ENCODE peak calls at places on chromosomes 6 and 20, in seven cellular contexts. One of them, this sample, is unnamed.

GRCh38 chr6:145042559-145042958 is 692.8 kb downstream of the EPM2A start:
- DNase-seq in upper lobe of right lung: no peak
- DNase-seq in gastrocnemius medialis: no peak
- DNase-seq in body of pancreas: no peak
- DNase-seq in CD8-positive, alpha-beta memory T cell: no peak
- DNase-seq in Peyer's patch: no peak
- DNase-seq in heart right ventricle: no peak
- DNase-seq in this sample: no peak

GRCh38 chr6:6758915-6759654 is 170.6 kb downstream of the LY86 start:
- DNase-seq in upper lobe of right lung: peak; percentile 69
- DNase-seq in gastrocnemius medialis: no peak
- DNase-seq in body of pancreas: peak; percentile 79
- DNase-seq in CD8-positive, alpha-beta memory T cell: no peak
- DNase-seq in Peyer's patch: peak; percentile 67
- DNase-seq in heart right ventricle: no peak
- DNase-seq in this sample: no peak

GRCh38 chr6:21601341-21601740 is 7.8 kb downstream of the SOX4 start:
- DNase-seq in upper lobe of right lung: no peak
- DNase-seq in gastrocnemius medialis: no peak
- DNase-seq in body of pancreas: no peak
- DNase-seq in CD8-positive, alpha-beta memory T cell: no peak
- DNase-seq in Peyer's patch: no peak
- DNase-seq in heart right ventricle: no peak
- DNase-seq in this sample: no peak

GRCh38 chr20:50191566-50192363 is 1.1 kb downstream of the CEBPB start:
- DNase-seq in upper lobe of right lung: peak; percentile 80
- DNase-seq in gastrocnemius medialis: no peak
- DNase-seq in body of pancreas: peak; percentile 68
- DNase-seq in CD8-positive, alpha-beta memory T cell: peak; percentile 71
- DNase-seq in Peyer's patch: peak; percentile 31
- DNase-seq in heart right ventricle: peak; percentile 55
- DNase-seq in this sample: peak; percentile 53

GRCh38 chr6:119612871-119613515 is 263.4 kb upstream of the MAN1A1 start:
- DNase-seq in upper lobe of right lung: no peak
- DNase-seq in gastrocnemius medialis: no peak
- DNase-seq in body of pancreas: no peak
- DNase-seq in CD8-positive, alpha-beta memory T cell: no peak
- DNase-seq in Peyer's patch: no peak
- DNase-seq in heart right ventricle: no peak
- DNase-seq in this sample: no peak

GRCh38 chr6:32436995-32437836 is 2.5 kb upstream of the HLA-DRA start:
- DNase-seq in upper lobe of right lung: no peak
- DNase-seq in gastrocnemius medialis: no peak
- DNase-seq in body of pancreas: no peak
- DNase-seq in CD8-positive, alpha-beta memory T cell: no peak
- DNase-seq in Peyer's patch: no peak
- DNase-seq in heart right ventricle: no peak
- DNase-seq in this sample: no peak

GRCh38 chr6:149969635-149970034 is 5.9 kb downstream of the ULBP1 start:
- DNase-seq in upper lobe of right lung: no peak
- DNase-seq in gastrocnemius medialis: no peak
- DNase-seq in body of pancreas: no peak
- DNase-seq in CD8-positive, alpha-beta memory T cell: no peak
- DNase-seq in Peyer's patch: no peak
- DNase-seq in heart right ventricle: no peak
- DNase-seq in this sample: no peak

GRCh38 chr6:161631676-161632194 is 357.9 kb upstream of the AGPAT4 start:
- DNase-seq in upper lobe of right lung: no peak
- DNase-seq in gastrocnemius medialis: no peak
- DNase-seq in body of pancreas: no peak
- DNase-seq in CD8-positive, alpha-beta memory T cell: no peak
- DNase-seq in Peyer's patch: no peak
- DNase-seq in heart right ventricle: no peak
- DNase-seq in this sample: no peak

GRCh38 chr6:4607793-4608192 is 168.4 kb upstream of the CDYL start:
- DNase-seq in upper lobe of right lung: no peak
- DNase-seq in gastrocnemius medialis: no peak
- DNase-seq in body of pancreas: no peak
- DNase-seq in CD8-positive, alpha-beta memory T cell: no peak
- DNase-seq in Peyer's patch: no peak
- DNase-seq in heart right ventricle: no peak
- DNase-seq in this sample: no peak

GRCh38 chr6:2225422-2226392 is 19.7 kb downstream of the GMDS start:
- DNase-seq in upper lobe of right lung: no peak
- DNase-seq in gastrocnemius medialis: no peak
- DNase-seq in body of pancreas: peak; percentile 70
- DNase-seq in CD8-positive, alpha-beta memory T cell: no peak
- DNase-seq in Peyer's patch: no peak
- DNase-seq in heart right ventricle: no peak
- DNase-seq in this sample: no peak

GRCh38 chr6:98834060-98835031 is at the start of gene POU3F2:
- DNase-seq in upper lobe of right lung: peak; percentile 89
- DNase-seq in gastrocnemius medialis: no peak
- DNase-seq in body of pancreas: peak; percentile 77
- DNase-seq in CD8-positive, alpha-beta memory T cell: peak; percentile 43
- DNase-seq in Peyer's patch: peak; percentile 66
- DNase-seq in heart right ventricle: peak; percentile 63
- DNase-seq in this sample: no peak

GRCh38 chr6:98836962-98837944 is 2.9 kb downstream of the POU3F2 start:
- DNase-seq in upper lobe of right lung: no peak
- DNase-seq in gastrocnemius medialis: no peak
- DNase-seq in body of pancreas: no peak
- DNase-seq in CD8-positive, alpha-beta memory T cell: no peak
- DNase-seq in Peyer's patch: no peak
- DNase-seq in heart right ventricle: no peak
- DNase-seq in this sample: no peak

GRCh38 chr6:98838027-98838426 is 3.7 kb downstream of the POU3F2 start:
- DNase-seq in upper lobe of right lung: no peak
- DNase-seq in gastrocnemius medialis: no peak
- DNase-seq in body of pancreas: no peak
- DNase-seq in CD8-positive, alpha-beta memory T cell: no peak
- DNase-seq in Peyer's patch: no peak
- DNase-seq in heart right ventricle: no peak
- DNase-seq in this sample: no peak

GRCh38 chr6:98835149-98836024 is 1.0 kb downstream of the POU3F2 start:
- DNase-seq in upper lobe of right lung: no peak
- DNase-seq in gastrocnemius medialis: no peak
- DNase-seq in body of pancreas: no peak
- DNase-seq in CD8-positive, alpha-beta memory T cell: no peak
- DNase-seq in Peyer's patch: no peak
- DNase-seq in heart right ventricle: peak; percentile 11
- DNase-seq in this sample: no peak

DNA sequence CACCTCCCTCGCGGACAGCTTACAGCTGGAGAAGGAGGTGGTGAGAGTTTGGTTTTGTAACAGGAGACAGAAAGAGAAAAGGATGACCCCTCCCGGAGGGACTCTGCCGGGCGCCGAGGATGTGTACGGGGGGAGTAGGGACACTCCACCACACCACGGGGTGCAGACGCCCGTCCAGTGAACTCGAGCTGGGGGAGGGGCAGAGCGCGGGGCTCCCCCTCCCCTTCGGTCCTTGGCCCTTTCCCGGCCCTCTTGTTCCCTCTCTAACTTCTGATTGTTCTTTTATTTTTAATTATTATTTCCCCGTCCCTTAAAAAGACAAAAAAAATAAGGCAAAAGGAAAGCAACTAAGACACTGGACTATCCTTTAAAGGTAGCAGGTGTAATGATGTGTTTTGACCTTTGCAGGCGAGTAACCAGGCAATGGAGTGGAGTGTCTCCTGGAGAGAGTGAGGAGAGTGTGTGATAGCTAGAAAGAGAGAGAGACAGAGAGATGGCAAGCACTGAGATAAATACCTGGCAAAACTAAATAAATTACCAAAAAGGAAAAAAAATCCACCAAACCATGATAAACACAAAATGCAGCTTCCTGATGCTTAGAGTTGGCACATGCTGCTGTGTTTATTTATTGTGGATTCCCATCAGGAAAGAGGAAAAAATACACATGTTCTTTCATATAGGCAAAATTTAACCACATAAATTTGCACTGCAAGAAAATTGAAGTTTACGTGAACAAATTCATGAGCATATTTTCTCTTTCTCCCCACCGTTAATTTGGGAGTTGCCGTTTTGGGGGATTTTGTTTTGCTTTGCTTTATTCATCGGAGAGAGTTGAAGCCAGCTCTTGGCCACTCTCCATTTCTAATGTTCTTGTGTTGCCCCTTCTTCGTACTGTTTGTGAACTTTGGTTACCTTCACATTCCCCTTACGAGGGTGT is 1.9 kb downstream of the POU3F2 start:
- DNase-seq in upper lobe of right lung: no peak
- DNase-seq in gastrocnemius medialis: no peak
- DNase-seq in body of pancreas: no peak
- DNase-seq in CD8-positive, alpha-beta memory T cell: no peak
- DNase-seq in Peyer's patch: no peak
- DNase-seq in heart right ventricle: no peak
- DNase-seq in this sample: no peak
- H3K4me3 ChIP-seq in upper lobe of right lung: peak overlapping the region; percentile 17
- H3K4me3 ChIP-seq in gastrocnemius medialis: no peak overlapping the region
- H3K4me3 ChIP-seq in body of pancreas: no peak overlapping the region
- H3K4me3 ChIP-seq in CD8-positive, alpha-beta memory T cell: no peak overlapping the region
- H3K4me3 ChIP-seq in Peyer's patch: no peak overlapping the region
- H3K4me3 ChIP-seq in heart right ventricle: peak overlapping the region; percentile 64
- H3K4me3 ChIP-seq in this sample: peak overlapping the region; percentile 40

DNA sequence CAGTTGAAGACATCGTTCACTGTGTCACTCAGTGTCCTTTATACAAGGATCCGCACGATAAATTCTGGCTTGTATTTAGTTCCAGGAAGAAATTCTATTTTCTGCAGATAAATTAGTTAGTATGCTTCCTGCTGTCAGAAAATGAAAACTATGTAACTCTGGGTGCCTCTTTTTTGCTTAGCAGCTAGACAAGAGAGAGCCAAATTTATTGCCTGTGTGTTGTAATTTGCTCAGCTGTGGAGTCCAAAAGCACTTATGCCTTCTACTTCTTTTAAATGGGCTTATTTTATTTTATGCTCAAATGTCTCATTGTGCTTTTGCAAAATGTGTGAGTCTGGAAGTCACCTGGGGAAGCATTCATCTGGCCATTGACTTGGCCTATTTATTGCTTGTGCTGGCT is 56.5 kb upstream of the KCNK16 start:
- DNase-seq in upper lobe of right lung: no peak
- DNase-seq in gastrocnemius medialis: no peak
- DNase-seq in body of pancreas: no peak
- DNase-seq in CD8-positive, alpha-beta memory T cell: no peak
- DNase-seq in Peyer's patch: no peak
- DNase-seq in heart right ventricle: no peak
- DNase-seq in this sample: no peak
- H3K27me3 ChIP-seq in upper lobe of right lung: no peaks in the 10 kb centered on the region
- H3K27me3 ChIP-seq in gastrocnemius medialis: no peaks in the 10 kb centered on the region
- H3K27me3 ChIP-seq in body of pancreas: no peaks in the 10 kb centered on the region
- H3K27me3 ChIP-seq in CD8-positive, alpha-beta memory T cell: no peaks in the 10 kb centered on the region
- H3K27me3 ChIP-seq in Peyer's patch: no peaks in the 10 kb centered on the region
- H3K27me3 ChIP-seq in heart right ventricle: no peaks in the 10 kb centered on the region
- H3K27me3 ChIP-seq in this sample: no peaks in the 10 kb centered on the region

GRCh38 chr20:2657241-2657640 is 4.8 kb downstream of the NOP56 start:
- DNase-seq in upper lobe of right lung: no peak
- DNase-seq in gastrocnemius medialis: no peak
- DNase-seq in body of pancreas: no peak
- DNase-seq in CD8-positive, alpha-beta memory T cell: no peak
- DNase-seq in Peyer's patch: no peak
- DNase-seq in heart right ventricle: no peak
- DNase-seq in this sample: no peak

GRCh38 chr20:2656471-2657117 is 4.2 kb downstream of the NOP56 start:
- DNase-seq in upper lobe of right lung: no peak
- DNase-seq in gastrocnemius medialis: no peak
- DNase-seq in body of pancreas: no peak
- DNase-seq in CD8-positive, alpha-beta memory T cell: no peak
- DNase-seq in Peyer's patch: no peak
- DNase-seq in heart right ventricle: no peak
- DNase-seq in this sample: no peak

GRCh38 chr20:2657674-2658073 is 5.2 kb downstream of the NOP56 start:
- DNase-seq in upper lobe of right lung: no peak
- DNase-seq in gastrocnemius medialis: no peak
- DNase-seq in body of pancreas: no peak
- DNase-seq in CD8-positive, alpha-beta memory T cell: no peak
- DNase-seq in Peyer's patch: no peak
- DNase-seq in heart right ventricle: no peak
- DNase-seq in this sample: no peak

GRCh38 chr20:2659547-2659946 is 4.5 kb downstream of the IDH3B start:
- DNase-seq in upper lobe of right lung: no peak
- DNase-seq in gastrocnemius medialis: no peak
- DNase-seq in body of pancreas: no peak
- DNase-seq in CD8-positive, alpha-beta memory T cell: no peak
- DNase-seq in Peyer's patch: no peak
- DNase-seq in heart right ventricle: no peak
- DNase-seq in this sample: no peak

DNA sequence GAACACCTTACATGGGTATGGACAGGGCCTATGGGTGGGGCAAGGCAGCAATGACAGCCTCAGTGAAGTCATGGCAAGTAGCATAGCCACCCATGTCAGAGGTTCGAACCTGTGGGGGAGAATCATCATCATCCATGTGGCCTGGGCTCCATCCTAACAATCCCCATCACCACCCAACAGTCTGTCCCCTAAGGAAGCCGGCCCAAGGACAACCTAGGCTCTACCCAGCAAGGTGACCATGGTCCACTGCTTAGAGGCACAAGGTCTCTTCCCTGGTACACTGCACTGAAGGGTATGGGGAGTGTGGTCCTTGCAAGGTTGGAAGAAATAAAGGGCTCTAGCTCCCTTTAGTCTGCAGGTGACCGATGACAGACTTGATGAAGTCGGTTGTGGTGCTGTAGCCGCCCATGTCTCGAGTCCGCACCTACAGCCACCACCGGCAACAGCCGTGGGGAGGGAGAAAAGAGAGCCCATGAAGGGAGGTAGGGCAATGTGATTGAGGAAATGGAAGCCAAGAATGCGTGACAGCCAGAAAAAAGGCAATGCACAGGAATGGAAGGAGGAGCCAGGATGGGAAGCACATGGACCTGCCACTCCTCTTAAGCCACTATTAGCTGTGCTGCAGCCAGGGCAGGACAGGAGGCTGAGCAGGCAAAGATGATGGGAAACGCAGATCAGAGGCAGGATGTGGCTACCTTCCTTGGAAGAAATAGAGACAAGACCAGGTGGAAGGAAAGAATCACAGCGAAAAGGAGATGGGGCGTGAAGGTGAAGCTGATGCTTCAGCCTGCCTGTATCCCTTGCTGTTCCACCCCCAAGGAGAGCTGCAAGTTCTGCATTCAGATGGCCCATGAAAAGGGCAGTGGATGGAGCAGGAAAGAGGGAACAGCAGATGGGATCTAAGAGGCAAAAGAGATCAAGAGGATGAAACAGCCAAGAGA is 5.3 kb downstream of the IDH3B start:
- DNase-seq in upper lobe of right lung: no peak
- DNase-seq in gastrocnemius medialis: no peak
- DNase-seq in body of pancreas: no peak
- DNase-seq in CD8-positive, alpha-beta memory T cell: no peak
- DNase-seq in Peyer's patch: no peak
- DNase-seq in heart right ventricle: no peak
- DNase-seq in this sample: no peak
- H3K27ac ChIP-seq in upper lobe of right lung: no peak overlapping the region
- H3K27ac ChIP-seq in gastrocnemius medialis: no peak overlapping the region
- H3K27ac ChIP-seq in body of pancreas: no peak overlapping the region
- H3K27ac ChIP-seq in CD8-positive, alpha-beta memory T cell: no peak overlapping the region
- H3K27ac ChIP-seq in Peyer's patch: no peak overlapping the region
- H3K27ac ChIP-seq in heart right ventricle: no peak overlapping the region
- H3K27ac ChIP-seq in this sample: no peak overlapping the region

DNA sequence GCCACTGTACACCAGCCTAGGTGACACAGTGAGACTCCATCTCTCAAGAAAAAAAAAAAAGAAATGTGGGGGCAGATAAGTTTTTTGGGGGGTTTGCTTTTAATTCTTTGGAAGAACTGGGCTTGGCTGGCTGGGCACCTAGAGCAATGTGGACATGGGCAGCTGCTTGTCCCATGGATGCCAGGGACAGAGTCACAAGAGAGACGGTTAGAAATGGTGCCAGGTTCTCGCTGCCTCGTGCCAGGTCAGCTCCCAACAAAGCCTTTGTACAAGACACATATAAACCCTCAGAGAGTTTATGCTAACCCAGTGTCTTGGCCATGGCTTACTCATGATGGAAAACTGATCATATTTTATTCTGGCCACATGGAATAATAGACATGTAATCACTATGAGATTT is 76.2 kb upstream of the ESR1 start:
- DNase-seq in upper lobe of right lung: no peak
- DNase-seq in gastrocnemius medialis: peak; percentile 55
- DNase-seq in body of pancreas: no peak
- DNase-seq in CD8-positive, alpha-beta memory T cell: no peak
- DNase-seq in Peyer's patch: no peak
- DNase-seq in heart right ventricle: no peak
- DNase-seq in this sample: no peak
- H3K4me3 ChIP-seq in upper lobe of right lung: no peak overlapping the region
- H3K4me3 ChIP-seq in gastrocnemius medialis: peak overlapping the region; percentile 28
- H3K4me3 ChIP-seq in body of pancreas: no peak overlapping the region
- H3K4me3 ChIP-seq in CD8-positive, alpha-beta memory T cell: no peak overlapping the region
- H3K4me3 ChIP-seq in Peyer's patch: no peak overlapping the region
- H3K4me3 ChIP-seq in heart right ventricle: no peak overlapping the region
- H3K4me3 ChIP-seq in this sample: peak overlapping the region; percentile 19

This sample was measured in psoas muscle.